ENCODE peak calls at places on chromosomes 6 and 20, in five cellular contexts. P is adrenal gland, V is spleen, F is lower lobe of right lung, Q is tibial artery. W is an unnamed sample.

GRCh38 chr20:63265891-63266515 is 6.6 kb upstream of the ARFGAP1 start:
- DNase-seq in P (no peak), V (no peak), F (no peak), Q (no peak), W (no peak)

GRCh38 chr6:7920425-7920824 is 9.8 kb upstream of the TXNDC5 start:
- DNase-seq in P (no peak), V (no peak), F (no peak), Q (no peak), W (no peak)

GRCh38 chr20:1215386-1216170 is 10.3 kb upstream of the RAD21L1 start:
- DNase-seq in P (no peak), V (no peak), F (no peak), Q (no peak), W (no peak)

GRCh38 chr6:160691617-160692016 is 10.4 kb upstream of the PLG start:
- DNase-seq in P (no peak), V (no peak), F (no peak), Q (no peak), W (no peak)

GRCh38 chr6:100366419-100366818 is 98.3 kb downstream of the SIM1 start:
- DNase-seq in P (no peak), V (no peak), F (no peak), Q (no peak), W (no peak)

GRCh38 chr20:37915800-37916570 is 13.1 kb downstream of the VSTM2L start:
- DNase-seq in P (no peak), V (no peak), F (no peak), Q (no peak), W (no peak)

GRCh38 chr6:1001655-1002349 is 308.9 kb upstream of the EXOC2 start:
- DNase-seq in P (no peak), V (no peak), F (no peak), Q (no peak), W (no peak)

GRCh38 chr20:32906200-32906599 is 47.5 kb downstream of the EFCAB8 start:
- DNase-seq in P (no peak), V (peak; percentile 62), F (no peak), Q (no peak), W (no peak)

GRCh38 chr6:91164105-91164504 is 577.2 kb upstream of the MAP3K7 start:
- DNase-seq in P (no peak), V (no peak), F (no peak), Q (no peak), W (no peak)

GRCh38 chr20:4383966-4384365 is 337.7 kb upstream of the PRND start:
- DNase-seq in P (no peak), V (no peak), F (no peak), Q (no peak), W (no peak)

GRCh38 chr6:43812850-43813584 is 43.0 kb downstream of the VEGFA start:
- DNase-seq in P (no peak), V (no peak), F (peak; percentile 82), Q (no peak), W (peak; percentile 33)

GRCh38 chr6:16767765-16768514 is 6.7 kb upstream of the ATXN1 start:
- DNase-seq in P (no peak), V (no peak), F (no peak), Q (no peak), W (no peak)

GRCh38 chr6:154458565-154459475 is 51.7 kb downstream of the CNKSR3 start:
- DNase-seq in P (no peak), V (no peak), F (no peak), Q (no peak), W (no peak)

GRCh38 chr6:144262470-144263369 is 22.4 kb upstream of the UTRN start:
- DNase-seq in P (no peak), V (no peak), F (no peak), Q (no peak), W (no peak)

GRCh38 chr20:63741676-63742380 is 2.3 kb downstream of the SLC2A4RG start:
- DNase-seq in P (peak; percentile 11), V (peak; percentile 79), F (no peak), Q (no peak), W (no peak)

GRCh38 chr6:144075187-144075586 is 20.2 kb downstream of the SF3B5 start:
- DNase-seq in P (no peak), V (no peak), F (no peak), Q (no peak), W (no peak)

GRCh38 chr6:161273752-161274487 is at the start of gene AGPAT4:
- DNase-seq in P (peak; percentile 70), V (no peak), F (peak; percentile 72), Q (peak; percentile 83), W (peak; percentile 43)

GRCh38 chr6:46704562-46704961 is 16.9 kb downstream of the TDRD6 start:
- DNase-seq in P (no peak), V (no peak), F (no peak), Q (no peak), W (no peak)

GRCh38 chr6:109790131-109790530 is 99.0 kb downstream of the FIG4 start:
- DNase-seq in P (no peak), V (no peak), F (no peak), Q (no peak), W (no peak)

GRCh38 chr6:47264775-47265184 is 44.9 kb downstream of the TNFRSF21 start:
- DNase-seq in P (no peak), V (no peak), F (no peak), Q (no peak), W (no peak)

GRCh38 chr6:150200428-150201105 is 57.7 kb downstream of the PPP1R14C start:
- DNase-seq in P (no peak), V (no peak), F (no peak), Q (no peak), W (no peak)

GRCh38 chr20:64069614-64070243 is 6.7 kb downstream of the TCEA2 start:
- DNase-seq in P (no peak), V (peak; percentile 85), F (peak; percentile 63), Q (no peak), W (no peak)

GRCh38 chr6:107418118-107418517 is 41.2 kb downstream of the PDSS2 start:
- DNase-seq in P (no peak), V (no peak), F (no peak), Q (no peak), W (no peak)

GRCh38 chr6:109060585-109060984 is 34.1 kb downstream of the SESN1 start:
- DNase-seq in P (no peak), V (no peak), F (no peak), Q (no peak), W (no peak)

GRCh38 chr6:167827588-167828324 is 1.0 kb downstream of the AFDN start:
- DNase-seq in P (peak; percentile 65), V (peak; percentile 86), F (peak; percentile 71), Q (peak; percentile 72), W (peak; percentile 23)

DNA sequence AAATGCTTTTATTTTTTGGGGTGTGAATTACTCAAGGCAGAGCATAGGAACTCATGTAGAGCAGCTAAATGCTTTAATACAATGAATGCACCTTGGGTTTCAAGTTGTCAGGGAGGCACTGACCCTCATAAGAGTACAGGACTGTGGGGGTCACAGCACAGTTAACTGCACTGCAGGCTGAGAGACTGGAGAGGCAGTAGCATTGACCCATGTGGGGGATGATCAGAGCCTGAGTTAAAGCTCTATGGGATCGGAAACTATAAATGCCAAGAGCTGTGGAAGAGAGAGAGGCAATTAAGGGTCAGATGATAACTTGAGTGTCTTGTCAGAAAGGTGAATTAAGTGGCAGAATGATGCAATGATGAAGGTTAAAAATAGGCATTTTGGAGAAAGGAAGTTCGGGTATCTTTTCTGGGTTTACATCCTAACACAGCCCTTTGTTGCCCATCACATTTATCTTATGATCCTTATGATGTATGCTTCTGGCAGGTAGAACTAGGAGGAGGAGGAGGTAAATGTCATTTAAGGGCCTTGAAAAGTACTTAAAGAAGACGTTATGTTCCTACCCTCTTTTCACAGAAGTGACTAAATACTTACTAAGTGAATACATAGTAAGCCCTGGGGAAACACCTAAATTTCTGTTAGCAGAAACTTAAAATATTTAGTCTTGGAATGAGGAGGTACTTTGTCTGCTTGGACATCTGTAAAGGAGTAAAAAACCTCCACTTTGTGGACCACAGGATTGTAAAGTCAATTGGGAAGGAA is 24.2 kb downstream of the LRRC1 start:
- DNase-seq in P (no peak), V (no peak), F (no peak), Q (no peak), W (no peak)
- H3K4me1 ChIP-seq in P (no peaks in the 10 kb centered on the region), V (peaks cover 2% of the 10 kb centered on the region), F (no peaks in the 10 kb centered on the region), Q (peaks cover 28% of the 10 kb centered on the region), W (no peaks in the 10 kb centered on the region)

DNA sequence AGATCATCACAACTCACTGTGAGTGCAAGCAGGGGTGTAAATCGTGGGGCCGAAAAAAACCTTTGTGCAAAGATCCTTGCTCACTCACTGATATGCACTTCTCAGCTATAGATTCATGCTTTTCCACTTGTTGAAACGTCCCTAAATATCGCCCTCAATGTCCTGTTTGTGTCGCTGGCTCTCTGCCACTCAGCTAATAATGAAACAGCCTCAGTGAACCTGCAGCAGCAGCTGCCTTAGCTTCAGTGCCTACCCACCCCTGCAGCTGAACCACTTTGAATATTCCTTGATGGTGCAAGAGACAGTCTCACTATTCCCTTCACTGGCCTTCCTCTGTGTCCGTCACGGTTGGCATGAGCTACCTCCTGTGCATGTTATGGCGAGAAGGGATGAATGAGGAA is 128.9 kb upstream of the NAA20 start:
- DNase-seq in P (no peak), V (no peak), F (no peak), Q (no peak), W (no peak)
- H3K4me1 ChIP-seq in P (peaks cover 27% of the 10 kb centered on the region), V (peaks cover 55% of the 10 kb centered on the region), F (peaks cover 66% of the 10 kb centered on the region), Q (peaks cover 45% of the 10 kb centered on the region), W (peaks cover 64% of the 10 kb centered on the region)

GRCh38 chr6:20211037-20211940 is 980 bp downstream of the MBOAT1 start:
- DNase-seq in P (peak; percentile 33), V (no peak), F (no peak), Q (no peak), W (no peak)
- H3K4me1 ChIP-seq in P (peaks cover 12% of the 10 kb centered on the region), V (peaks cover 52% of the 10 kb centered on the region), F (peaks cover 47% of the 10 kb centered on the region), Q (peaks cover 29% of the 10 kb centered on the region), W (peaks cover 8% of the 10 kb centered on the region)

GRCh38 chr6:25774120-25774730 is 19.7 kb downstream of the SLC17A4 start:
- DNase-seq in P (no peak), V (no peak), F (no peak), Q (no peak), W (no peak)

GRCh38 chr6:25769983-25770382 is 15.4 kb downstream of the SLC17A4 start:
- DNase-seq in P (no peak), V (no peak), F (no peak), Q (no peak), W (no peak)

GRCh38 chr6:25768566-25768965 is 14.0 kb downstream of the SLC17A4 start:
- DNase-seq in P (no peak), V (no peak), F (no peak), Q (no peak), W (no peak)
- H3K4me1 ChIP-seq in P (no peaks in the 10 kb centered on the region), V (no peaks in the 10 kb centered on the region), F (no peaks in the 10 kb centered on the region), Q (no peaks in the 10 kb centered on the region), W (no peaks in the 10 kb centered on the region)

GRCh38 chr20:45998337-45998736 is 10.4 kb upstream of the MMP9 start:
- DNase-seq in P (no peak), V (no peak), F (peak; percentile 43), Q (no peak), W (no peak)

GRCh38 chr20:45994761-45995160 is 13.9 kb upstream of the MMP9 start:
- DNase-seq in P (no peak), V (no peak), F (peak; percentile 12), Q (no peak), W (no peak)

GRCh38 chr20:45995213-45996097 is 13.3 kb upstream of the MMP9 start:
- DNase-seq in P (no peak), V (no peak), F (peak; percentile 11), Q (no peak), W (no peak)

GRCh38 chr20:45998761-45999160 is 9.9 kb upstream of the MMP9 start:
- DNase-seq in P (no peak), V (peak; percentile 83), F (peak; percentile 51), Q (no peak), W (no peak)

GRCh38 chr20:45997187-45997586 is 11.5 kb upstream of the MMP9 start:
- DNase-seq in P (no peak), V (no peak), F (no peak), Q (no peak), W (no peak)
- H3K4me1 ChIP-seq in P (no peaks in the 10 kb centered on the region), V (peaks cover 62% of the 10 kb centered on the region), F (no peaks in the 10 kb centered on the region), Q (no peaks in the 10 kb centered on the region), W (no peaks in the 10 kb centered on the region)

GRCh38 chr20:48191200-48191599 is 405.9 kb upstream of the SULF2 start:
- DNase-seq in P (no peak), V (no peak), F (no peak), Q (no peak), W (no peak)
- H3K4me1 ChIP-seq in P (no peaks in the 10 kb centered on the region), V (no peaks in the 10 kb centered on the region), F (no peaks in the 10 kb centered on the region), Q (no peaks in the 10 kb centered on the region), W (no peaks in the 10 kb centered on the region)

W was measured in gastrocnemius medialis.